ENCODE peak calls at places on chromosomes 11 and 22, in eight cellular contexts. One of them, this sample, is unnamed.
A peak's percentile ranks its signal among the peaks of the same experiment; 100 is the strongest.

GRCh38 chr22:17922925-17923898 is 101.1 kb downstream of the MICAL3 start:
- DNase-seq in esophagus squamous epithelium: no peak
- DNase-seq in thoracic aorta: no peak
- DNase-seq in cardiac muscle cell: peak; percentile 89
- DNase-seq in mammary epithelial cell: no peak
- DNase-seq in left lung: no peak
- DNase-seq in brain microvascular endothelial cell: peak; percentile 70
- DNase-seq in fibroblast of lung: peak; percentile 97
- DNase-seq in this sample: peak; percentile 55

GRCh38 chr11:59802639-59803176 is 7.9 kb downstream of the MRPL16 start:
- DNase-seq in esophagus squamous epithelium: no peak
- DNase-seq in thoracic aorta: no peak
- DNase-seq in cardiac muscle cell: peak; percentile 66
- DNase-seq in mammary epithelial cell: peak; percentile 44
- DNase-seq in left lung: no peak
- DNase-seq in brain microvascular endothelial cell: peak; percentile 58
- DNase-seq in fibroblast of lung: peak; percentile 39
- DNase-seq in this sample: no peak

GRCh38 chr11:18492888-18493287 is 33.9 kb downstream of the TSG101 start:
- DNase-seq in esophagus squamous epithelium: no peak
- DNase-seq in thoracic aorta: no peak
- DNase-seq in cardiac muscle cell: peak; percentile 1
- DNase-seq in mammary epithelial cell: peak; percentile 2
- DNase-seq in left lung: no peak
- DNase-seq in brain microvascular endothelial cell: no peak
- DNase-seq in fibroblast of lung: peak; percentile 2
- DNase-seq in this sample: no peak

GRCh38 chr11:1031121-1031899 is 5.2 kb downstream of the MUC6 start:
- DNase-seq in esophagus squamous epithelium: no peak
- DNase-seq in thoracic aorta: no peak
- DNase-seq in cardiac muscle cell: no peak
- DNase-seq in mammary epithelial cell: no peak
- DNase-seq in left lung: no peak
- DNase-seq in brain microvascular endothelial cell: no peak
- DNase-seq in fibroblast of lung: no peak
- DNase-seq in this sample: no peak

GRCh38 chr11:35458846-35459245 is 39.5 kb upstream of the SLC1A2 start:
- DNase-seq in esophagus squamous epithelium: no peak
- DNase-seq in thoracic aorta: no peak
- DNase-seq in cardiac muscle cell: no peak
- DNase-seq in mammary epithelial cell: no peak
- DNase-seq in left lung: no peak
- DNase-seq in brain microvascular endothelial cell: no peak
- DNase-seq in fibroblast of lung: peak; percentile 50
- DNase-seq in this sample: no peak

GRCh38 chr11:119339581-119340334 is 925 bp downstream of the C1QTNF5 start:
- DNase-seq in esophagus squamous epithelium: no peak
- DNase-seq in thoracic aorta: no peak
- DNase-seq in cardiac muscle cell: peak; percentile 75
- DNase-seq in mammary epithelial cell: no peak
- DNase-seq in left lung: peak; percentile 67
- DNase-seq in brain microvascular endothelial cell: no peak
- DNase-seq in fibroblast of lung: peak; percentile 42
- DNase-seq in this sample: no peak

GRCh38 chr11:65503923-65504670 is 5.3 kb downstream of the MALAT1 start:
- DNase-seq in esophagus squamous epithelium: no peak
- DNase-seq in thoracic aorta: no peak
- DNase-seq in cardiac muscle cell: peak; percentile 80
- DNase-seq in mammary epithelial cell: peak; percentile 43
- DNase-seq in left lung: no peak
- DNase-seq in brain microvascular endothelial cell: peak; percentile 51
- DNase-seq in fibroblast of lung: peak; percentile 56
- DNase-seq in this sample: no peak

GRCh38 chr11:65295571-65296338 is 18.9 kb upstream of the CDC42EP2 start:
- DNase-seq in esophagus squamous epithelium: no peak
- DNase-seq in thoracic aorta: no peak
- DNase-seq in cardiac muscle cell: no peak
- DNase-seq in mammary epithelial cell: no peak
- DNase-seq in left lung: no peak
- DNase-seq in brain microvascular endothelial cell: no peak
- DNase-seq in fibroblast of lung: no peak
- DNase-seq in this sample: no peak

GRCh38 chr11:22193348-22194051 is 615 bp downstream of the ANO5 start:
- DNase-seq in esophagus squamous epithelium: no peak
- DNase-seq in thoracic aorta: no peak
- DNase-seq in cardiac muscle cell: no peak
- DNase-seq in mammary epithelial cell: no peak
- DNase-seq in left lung: peak; percentile 31
- DNase-seq in brain microvascular endothelial cell: no peak
- DNase-seq in fibroblast of lung: peak; percentile 21
- DNase-seq in this sample: peak; percentile 43

GRCh38 chr22:23192558-23192957 is 12.2 kb downstream of the BCR start:
- DNase-seq in esophagus squamous epithelium: no peak
- DNase-seq in thoracic aorta: no peak
- DNase-seq in cardiac muscle cell: no peak
- DNase-seq in mammary epithelial cell: no peak
- DNase-seq in left lung: no peak
- DNase-seq in brain microvascular endothelial cell: no peak
- DNase-seq in fibroblast of lung: no peak
- DNase-seq in this sample: no peak

GRCh38 chr11:119729581-119730346 is 764 bp upstream of the NECTIN1 start:
- DNase-seq in esophagus squamous epithelium: no peak
- DNase-seq in thoracic aorta: peak; percentile 21
- DNase-seq in cardiac muscle cell: peak; percentile 89
- DNase-seq in mammary epithelial cell: peak; percentile 68
- DNase-seq in left lung: peak; percentile 79
- DNase-seq in brain microvascular endothelial cell: peak; percentile 16
- DNase-seq in fibroblast of lung: peak; percentile 61
- DNase-seq in this sample: peak; percentile 88

GRCh38 chr22:38455530-38456271 is 702 bp upstream of the KCNJ4 start:
- DNase-seq in esophagus squamous epithelium: no peak
- DNase-seq in thoracic aorta: no peak
- DNase-seq in cardiac muscle cell: peak; percentile 46
- DNase-seq in mammary epithelial cell: no peak
- DNase-seq in left lung: no peak
- DNase-seq in brain microvascular endothelial cell: no peak
- DNase-seq in fibroblast of lung: peak; percentile 45
- DNase-seq in this sample: no peak

DNA sequence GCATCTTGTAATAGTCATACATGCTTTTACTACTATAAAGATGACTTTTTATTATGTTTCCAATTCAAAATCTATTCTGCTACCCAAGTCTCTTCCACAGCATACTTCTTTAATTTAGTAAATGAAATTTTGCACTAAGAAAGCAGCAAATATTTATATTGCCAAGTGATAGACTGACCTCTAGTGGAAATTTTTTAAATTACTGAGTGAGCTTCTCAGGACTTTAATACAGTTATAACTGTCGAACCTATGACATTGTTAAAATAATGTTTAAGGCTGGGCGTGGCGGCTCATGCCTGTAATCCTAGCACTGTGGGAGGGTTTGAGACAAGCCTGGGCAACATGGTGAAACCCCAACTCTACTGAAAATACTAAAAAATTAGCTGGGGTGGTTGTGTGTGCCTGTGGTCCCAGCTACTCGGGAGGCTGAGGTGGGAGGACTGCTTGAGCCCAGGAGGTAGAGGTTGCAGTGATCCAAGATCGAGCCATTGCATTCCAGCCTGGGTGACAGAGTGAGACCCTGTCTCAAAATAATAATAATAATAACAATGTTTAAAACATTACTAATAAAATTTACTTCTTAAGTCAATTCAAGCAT is 27.3 kb downstream of the STK33 start:
- DNase-seq in esophagus squamous epithelium: no peak
- DNase-seq in thoracic aorta: no peak
- DNase-seq in cardiac muscle cell: peak; percentile 62
- DNase-seq in mammary epithelial cell: peak; percentile 55
- DNase-seq in left lung: no peak
- DNase-seq in brain microvascular endothelial cell: peak; percentile 7
- DNase-seq in fibroblast of lung: peak; percentile 34
- DNase-seq in this sample: no peak
- TF ChIP-seq CTCF in esophagus squamous epithelium: peak; percentile 42
- TF ChIP-seq CTCF in thoracic aorta: peak; percentile 69
- TF ChIP-seq CTCF in cardiac muscle cell: peak; percentile 46
- TF ChIP-seq CTCF in mammary epithelial cell: peak; percentile 43
- TF ChIP-seq CTCF in left lung: peak; percentile 50
- TF ChIP-seq CTCF in brain microvascular endothelial cell: peak; percentile 29
- TF ChIP-seq CTCF in fibroblast of lung: no peak
- TF ChIP-seq CTCF in this sample: peak; percentile 12

GRCh38 chr11:67504950-67505561 is at the start of gene PITPNM1:
- DNase-seq in esophagus squamous epithelium: no peak
- DNase-seq in thoracic aorta: no peak
- DNase-seq in cardiac muscle cell: peak; percentile 69
- DNase-seq in mammary epithelial cell: peak; percentile 49
- DNase-seq in left lung: peak; percentile 85
- DNase-seq in brain microvascular endothelial cell: no peak
- DNase-seq in fibroblast of lung: peak; percentile 43
- DNase-seq in this sample: no peak

GRCh38 chr11:67507891-67508485 is at the start of gene CDK2AP2:
- DNase-seq in esophagus squamous epithelium: peak; percentile 95
- DNase-seq in thoracic aorta: peak; percentile 99
- DNase-seq in cardiac muscle cell: peak; percentile 100
- DNase-seq in mammary epithelial cell: peak; percentile 100
- DNase-seq in left lung: peak; percentile 100
- DNase-seq in brain microvascular endothelial cell: peak; percentile 100
- DNase-seq in fibroblast of lung: peak; percentile 100
- DNase-seq in this sample: peak; percentile 99

GRCh38 chr11:67505605-67506396 is 638 bp upstream of the PITPNM1 start:
- DNase-seq in esophagus squamous epithelium: peak; percentile 57
- DNase-seq in thoracic aorta: peak; percentile 83
- DNase-seq in cardiac muscle cell: peak; percentile 92
- DNase-seq in mammary epithelial cell: peak; percentile 97
- DNase-seq in left lung: peak; percentile 94
- DNase-seq in brain microvascular endothelial cell: peak; percentile 59
- DNase-seq in fibroblast of lung: peak; percentile 79
- DNase-seq in this sample: peak; percentile 85

GRCh38 chr11:67507242-67507890 is 596 bp downstream of the CDK2AP2 start:
- DNase-seq in esophagus squamous epithelium: no peak
- DNase-seq in thoracic aorta: peak; percentile 56
- DNase-seq in cardiac muscle cell: no peak
- DNase-seq in mammary epithelial cell: no peak
- DNase-seq in left lung: peak; percentile 85
- DNase-seq in brain microvascular endothelial cell: peak; percentile 64
- DNase-seq in fibroblast of lung: peak; percentile 79
- DNase-seq in this sample: peak; percentile 69

GRCh38 chr11:67506426-67507032 is 1.4 kb upstream of the PITPNM1 start:
- DNase-seq in esophagus squamous epithelium: no peak
- DNase-seq in thoracic aorta: no peak
- DNase-seq in cardiac muscle cell: no peak
- DNase-seq in mammary epithelial cell: no peak
- DNase-seq in left lung: no peak
- DNase-seq in brain microvascular endothelial cell: no peak
- DNase-seq in fibroblast of lung: no peak
- DNase-seq in this sample: no peak
- H3K27ac ChIP-seq in esophagus squamous epithelium: peak overlapping the region; percentile 99
- H3K27ac ChIP-seq in thoracic aorta: peak overlapping the region; percentile 96
- H3K27ac ChIP-seq in cardiac muscle cell: no peak overlapping the region
- H3K27ac ChIP-seq in mammary epithelial cell: peak overlapping the region; percentile 23
- H3K27ac ChIP-seq in left lung: peak overlapping the region; percentile 88
- H3K27ac ChIP-seq in brain microvascular endothelial cell: no peak overlapping the region
- H3K27ac ChIP-seq in fibroblast of lung: peak overlapping the region; percentile 92
- H3K27ac ChIP-seq in this sample: peak overlapping the region; percentile 98

GRCh38 chr11:73218106-73218829 is at the start of gene P2RY2:
- DNase-seq in esophagus squamous epithelium: no peak
- DNase-seq in thoracic aorta: no peak
- DNase-seq in cardiac muscle cell: peak; percentile 31
- DNase-seq in mammary epithelial cell: peak; percentile 52
- DNase-seq in left lung: peak; percentile 89
- DNase-seq in brain microvascular endothelial cell: no peak
- DNase-seq in fibroblast of lung: peak; percentile 38
- DNase-seq in this sample: peak; percentile 82

GRCh38 chr11:73218830-73219215 is 742 bp downstream of the P2RY2 start:
- DNase-seq in esophagus squamous epithelium: no peak
- DNase-seq in thoracic aorta: no peak
- DNase-seq in cardiac muscle cell: no peak
- DNase-seq in mammary epithelial cell: no peak
- DNase-seq in left lung: peak; percentile 28
- DNase-seq in brain microvascular endothelial cell: no peak
- DNase-seq in fibroblast of lung: no peak
- DNase-seq in this sample: no peak

GRCh38 chr11:73217810-73218105 is 323 bp upstream of the P2RY2 start:
- DNase-seq in esophagus squamous epithelium: no peak
- DNase-seq in thoracic aorta: no peak
- DNase-seq in cardiac muscle cell: no peak
- DNase-seq in mammary epithelial cell: no peak
- DNase-seq in left lung: no peak
- DNase-seq in brain microvascular endothelial cell: no peak
- DNase-seq in fibroblast of lung: no peak
- DNase-seq in this sample: no peak

GRCh38 chr11:73221451-73221850 is 3.4 kb downstream of the P2RY2 start:
- DNase-seq in esophagus squamous epithelium: no peak
- DNase-seq in thoracic aorta: no peak
- DNase-seq in cardiac muscle cell: no peak
- DNase-seq in mammary epithelial cell: no peak
- DNase-seq in left lung: peak; percentile 27
- DNase-seq in brain microvascular endothelial cell: no peak
- DNase-seq in fibroblast of lung: no peak
- DNase-seq in this sample: no peak

DNA sequence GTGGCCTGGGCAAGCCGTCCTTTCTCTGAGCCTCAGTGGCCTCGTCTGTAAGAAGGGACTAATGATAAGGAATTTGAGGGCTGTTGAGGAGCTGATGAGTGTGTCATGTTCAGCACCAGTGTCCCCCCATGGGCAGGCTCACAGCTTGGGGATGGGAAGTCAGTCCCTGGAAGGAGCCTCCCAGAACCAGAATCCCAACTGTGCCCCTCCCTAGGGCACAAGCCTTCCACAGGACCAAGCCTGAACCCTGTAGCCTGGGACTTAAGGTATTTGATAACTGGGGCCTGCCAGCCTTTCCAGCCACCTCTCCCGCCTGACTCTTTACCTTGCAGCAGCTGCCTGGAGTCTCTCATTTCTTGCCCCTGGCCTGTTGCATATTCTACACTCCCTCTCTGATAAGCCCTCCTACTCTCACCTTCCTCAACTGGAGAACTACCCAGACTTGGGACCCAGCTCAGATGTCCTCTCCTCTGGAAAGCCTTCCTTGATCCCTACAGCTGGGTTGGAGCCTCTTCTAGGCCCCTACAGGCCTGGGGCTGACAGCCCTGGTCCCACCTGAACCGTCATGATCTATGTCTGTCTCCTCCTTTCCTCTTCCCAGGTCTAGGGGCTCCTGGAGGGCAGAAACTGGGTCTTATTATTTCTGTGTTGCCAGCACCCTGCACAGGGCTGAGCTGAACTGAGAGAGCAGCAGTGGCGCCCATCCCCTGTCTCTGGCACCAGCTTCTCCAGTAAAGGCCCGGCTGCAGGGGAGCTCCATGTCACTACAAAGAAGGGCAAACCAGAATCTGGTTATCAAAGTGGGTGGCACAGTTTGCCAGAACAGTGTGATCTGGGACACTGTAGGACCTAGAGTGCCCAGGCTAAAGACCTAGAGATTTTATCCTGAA is 1.6 kb downstream of the P2RY2 start:
- DNase-seq in esophagus squamous epithelium: no peak
- DNase-seq in thoracic aorta: no peak
- DNase-seq in cardiac muscle cell: no peak
- DNase-seq in mammary epithelial cell: no peak
- DNase-seq in left lung: peak; percentile 8
- DNase-seq in brain microvascular endothelial cell: no peak
- DNase-seq in fibroblast of lung: no peak
- DNase-seq in this sample: no peak
- H3K4me3 ChIP-seq in esophagus squamous epithelium: peak overlapping the region; percentile 63
- H3K4me3 ChIP-seq in thoracic aorta: no peak overlapping the region
- H3K4me3 ChIP-seq in cardiac muscle cell: no peak overlapping the region
- H3K4me3 ChIP-seq in mammary epithelial cell: peak overlapping the region; percentile 79
- H3K4me3 ChIP-seq in left lung: no peak overlapping the region
- H3K4me3 ChIP-seq in brain microvascular endothelial cell: no peak overlapping the region
- H3K4me3 ChIP-seq in fibroblast of lung: no peak overlapping the region
- H3K4me3 ChIP-seq in this sample: no peak overlapping the region

GRCh38 chr11:114115406-114116054 is 56.0 kb downstream of the ZBTB16 start:
- DNase-seq in esophagus squamous epithelium: no peak
- DNase-seq in thoracic aorta: no peak
- DNase-seq in cardiac muscle cell: no peak
- DNase-seq in mammary epithelial cell: no peak
- DNase-seq in left lung: no peak
- DNase-seq in brain microvascular endothelial cell: no peak
- DNase-seq in fibroblast of lung: no peak
- DNase-seq in this sample: no peak
- TF ChIP-seq CTCF in esophagus squamous epithelium: no peak
- TF ChIP-seq CTCF in thoracic aorta: no peak
- TF ChIP-seq CTCF in cardiac muscle cell: no peak
- TF ChIP-seq CTCF in mammary epithelial cell: no peak
- TF ChIP-seq CTCF in left lung: no peak
- TF ChIP-seq CTCF in brain microvascular endothelial cell: no peak
- TF ChIP-seq CTCF in fibroblast of lung: no peak
- TF ChIP-seq CTCF in this sample: no peak

This sample was measured in breast epithelium.